ENCODE peak calls at places on chromosomes 1 and 21, in five cellular contexts. Q is thoracic aorta; F is epithelial cell of proximal tubule; Z is A549; U is stimulated activated CD4-positive, alpha-beta T cell treated with anti-CD3 and anti-CD28 coated beads, Interleukin-12 subunit alpha, Interleukin-12 subunit beta, amount 100 ng/mL, for 48 hours. G is an unnamed sample.

GRCh38 chr21:33846141-33846540 is 69.5 kb downstream of the ATP5PO start:
- DNase-seq in F (no peak), Q (no peak), Z (no peak), U (no peak), G (no peak)

GRCh38 chr1:241356519-241357365 is at the start of gene RGS7:
- DNase-seq in Z (peak), F (no peak), U (no peak), Q (no peak), G (no peak)

GRCh38 chr1:29708818-29709710 is 472.7 kb downstream of the PTPRU start:
- DNase-seq in Q (no peak), F (no peak), U (no peak), Z (peak), G (peak)

GRCh38 chr1:52145137-52145536 is 3.2 kb downstream of the ZFYVE9 start:
- DNase-seq in U (no peak), F (no peak), Z (no peak), Q (no peak), G (no peak)

GRCh38 chr1:30759718-30760281 is 2.2 kb upstream of the LAPTM5 start:
- DNase-seq in Q (no peak), U (peak), Z (no peak), F (no peak), G (no peak)

GRCh38 chr21:46168659-46169386 is 13.4 kb upstream of the FTCD start:
- DNase-seq in Q (no peak), U (no peak), F (no peak), Z (no peak), G (no peak)

GRCh38 chr1:180248731-180249681 is 18.9 kb downstream of the LHX4 start:
- DNase-seq in Q (no peak), U (no peak), F (no peak), Z (no peak), G (no peak)

GRCh38 chr21:45874716-45875415 is 106.7 kb upstream of the COL6A1 start:
- DNase-seq in U (no peak), F (no peak), Q (no peak), Z (no peak), G (no peak)

GRCh38 chr1:217526636-217527035 is 104.3 kb downstream of the GPATCH2 start:
- DNase-seq in Q (no peak), U (no peak), Z (no peak), F (no peak), G (no peak)

GRCh38 chr1:156795374-156795733 is 21.3 kb downstream of the SH2D2A start:
- DNase-seq in F (no peak), U (no peak), Q (no peak), Z (no peak), G (no peak)

GRCh38 chr1:72341661-72342060 is 59.3 kb upstream of the NEGR1 start:
- DNase-seq in U (no peak), F (no peak), Q (no peak), Z (no peak), G (no peak)

GRCh38 chr1:48246727-48247126 is 24.2 kb downstream of the SLC5A9 start:
- DNase-seq in U (no peak), F (no peak), Q (no peak), Z (no peak), G (no peak)

GRCh38 chr1:202625416-202626360 is 84.6 kb downstream of the SYT2 start:
- DNase-seq in U (peak), Z (peak), F (no peak), Q (peak), G (peak)

GRCh38 chr1:7808253-7808844 is 24.3 kb downstream of the PER3 start:
- DNase-seq in Z (no peak), Q (no peak), U (no peak), F (no peak), G (no peak)

GRCh38 chr1:235610157-235610556 is 39.4 kb downstream of the GNG4 start:
- DNase-seq in U (no peak), Q (no peak), F (no peak), Z (no peak), G (no peak)

GRCh38 chr1:87410771-87411170 is 82.1 kb downstream of the LMO4 start:
- DNase-seq in Z (no peak), F (no peak), U (no peak), Q (no peak), G (no peak)

GRCh38 chr1:223706077-223706988 is 6.0 kb upstream of the CAPN2 start:
- DNase-seq in U (no peak), F (no peak), Z (no peak), Q (no peak), G (no peak)

GRCh38 chr1:213986020-213986924 is 1.5 kb upstream of the PROX1 start:
- DNase-seq in F (no peak), Q (no peak), Z (no peak), U (no peak), G (no peak)

G was measured in GM19239.